ENCODE peak calls at places on chromosomes 3 and 15, in eight cellular contexts. X, C, Y, Z, L, S, G and A are unnamed samples.

GRCh38 chr3:184780981-184781515 is 30.9 kb upstream of the VPS8 start:
- DNase-seq in X (no peak), C (no peak), Y (no peak), Z (no peak), L (peak), S (no peak), G (no peak), A (no peak)

GRCh38 chr15:82680200-82681102 is 29.2 kb downstream of the AP3B2 start:
- DNase-seq in X (no peak), C (no peak), Y (no peak), Z (peak), L (peak), S (peak), G (peak), A (peak)

GRCh38 chr3:32841875-32842505 is 24.2 kb downstream of the TRIM71 start:
- DNase-seq in X (no peak), C (no peak), Y (no peak), Z (no peak), L (no peak), S (no peak), G (no peak), A (no peak)

GRCh38 chr15:101807345-101807945 is 4.1 kb downstream of the OR4F6 start:
- DNase-seq in X (no peak), C (no peak), Y (no peak), Z (no peak), L (no peak), S (no peak), G (no peak), A (no peak)

GRCh38 chr3:80142714-80143113 is 374.9 kb upstream of the ROBO1 start:
- DNase-seq in X (no peak), C (no peak), Y (no peak), Z (no peak), L (no peak), S (no peak), G (no peak), A (no peak)

GRCh38 chr3:15439476-15439875 is 12.1 kb downstream of the EAF1 start:
- DNase-seq in X (no peak), C (no peak), Y (no peak), Z (no peak), L (no peak), S (no peak), G (no peak), A (no peak)

GRCh38 chr3:136659253-136659652 is 92.9 kb downstream of the STAG1 start:
- DNase-seq in X (no peak), C (no peak), Y (no peak), Z (peak), L (no peak), S (peak), G (no peak), A (no peak)

GRCh38 chr3:136862611-136862951 is 573 bp downstream of the NCK1 start:
- DNase-seq in X (peak), C (peak), Y (peak), Z (peak), L (no peak), S (peak), G (peak), A (peak)

GRCh38 chr3:8730641-8731040 is 3.0 kb upstream of the CAV3 start:
- DNase-seq in X (no peak), C (no peak), Y (no peak), Z (no peak), L (no peak), S (no peak), G (no peak), A (no peak)

GRCh38 chr3:191775451-191776233 is 314.7 kb downstream of the PYDC2 start:
- DNase-seq in X (no peak), C (no peak), Y (peak), Z (no peak), L (no peak), S (no peak), G (no peak), A (no peak)

GRCh38 chr3:102074951-102075350 is 225.6 kb downstream of the NFKBIZ start:
- DNase-seq in X (no peak), C (no peak), Y (no peak), Z (no peak), L (no peak), S (no peak), G (no peak), A (no peak)

GRCh38 chr15:96334705-96335428 is 4.4 kb downstream of the NR2F2 start:
- DNase-seq in X (no peak), C (no peak), Y (no peak), Z (no peak), L (no peak), S (peak), G (no peak), A (no peak)

GRCh38 chr3:39147711-39148115 is 5.7 kb downstream of the CSRNP1 start:
- DNase-seq in X (no peak), C (peak), Y (no peak), Z (no peak), L (peak), S (peak), G (no peak), A (no peak)

GRCh38 chr15:99158626-99159412 is 53.9 kb downstream of the SYNM start:
- DNase-seq in X (no peak), C (no peak), Y (no peak), Z (no peak), L (no peak), S (no peak), G (no peak), A (no peak)

GRCh38 chr3:123799544-123800351 is 84.4 kb downstream of the MYLK start:
- DNase-seq in X (no peak), C (no peak), Y (no peak), Z (no peak), L (no peak), S (no peak), G (no peak), A (no peak)

GRCh38 chr15:81363261-81363660 is 10.8 kb downstream of the TMC3 start:
- DNase-seq in X (no peak), C (no peak), Y (no peak), Z (no peak), L (no peak), S (no peak), G (no peak), A (no peak)

GRCh38 chr15:40846846-40847224 is 3.0 kb downstream of the SPINT1 start:
- DNase-seq in X (no peak), C (no peak), Y (no peak), Z (no peak), L (peak), S (no peak), G (peak), A (no peak)

GRCh38 chr3:52827441-52827840 is 3.0 kb downstream of the ITIH4 start:
- DNase-seq in X (no peak), C (no peak), Y (no peak), Z (no peak), L (no peak), S (no peak), G (no peak), A (no peak)

GRCh38 chr3:185552358-185552877 is at the start of gene LIPH:
- DNase-seq in X (no peak), C (no peak), Y (peak), Z (no peak), L (no peak), S (no peak), G (peak), A (peak)

GRCh38 chr3:47847256-47847655 is 44.3 kb downstream of the DHX30 start:
- DNase-seq in X (no peak), C (no peak), Y (no peak), Z (no peak), L (no peak), S (no peak), G (no peak), A (no peak)

GRCh38 chr3:129994883-129995559 is 20.5 kb downstream of the TRH start:
- DNase-seq in X (no peak), C (no peak), Y (no peak), Z (no peak), L (no peak), S (no peak), G (no peak), A (no peak)

GRCh38 chr15:80890341-80890972 is 99.2 kb downstream of the MESD start:
- DNase-seq in X (no peak), C (no peak), Y (no peak), Z (no peak), L (no peak), S (no peak), G (no peak), A (no peak)

GRCh38 chr15:68434021-68434420 is 2.1 kb upstream of the ITGA11 start:
- DNase-seq in X (no peak), C (no peak), Y (no peak), Z (no peak), L (no peak), S (peak), G (no peak), A (peak)

GRCh38 chr15:77886805-77887448 is 190.6 kb downstream of the TBC1D2B start:
- DNase-seq in X (no peak), C (no peak), Y (no peak), Z (no peak), L (no peak), S (no peak), G (no peak), A (no peak)

GRCh38 chr3:142022381-142022780 is 127.0 kb downstream of the TFDP2 start:
- DNase-seq in X (no peak), C (no peak), Y (no peak), Z (no peak), L (no peak), S (no peak), G (no peak), A (no peak)

GRCh38 chr3:158718490-158719170 is 13.6 kb downstream of the RARRES1 start:
- DNase-seq in X (no peak), C (no peak), Y (peak), Z (no peak), L (no peak), S (no peak), G (no peak), A (no peak)

DNA sequence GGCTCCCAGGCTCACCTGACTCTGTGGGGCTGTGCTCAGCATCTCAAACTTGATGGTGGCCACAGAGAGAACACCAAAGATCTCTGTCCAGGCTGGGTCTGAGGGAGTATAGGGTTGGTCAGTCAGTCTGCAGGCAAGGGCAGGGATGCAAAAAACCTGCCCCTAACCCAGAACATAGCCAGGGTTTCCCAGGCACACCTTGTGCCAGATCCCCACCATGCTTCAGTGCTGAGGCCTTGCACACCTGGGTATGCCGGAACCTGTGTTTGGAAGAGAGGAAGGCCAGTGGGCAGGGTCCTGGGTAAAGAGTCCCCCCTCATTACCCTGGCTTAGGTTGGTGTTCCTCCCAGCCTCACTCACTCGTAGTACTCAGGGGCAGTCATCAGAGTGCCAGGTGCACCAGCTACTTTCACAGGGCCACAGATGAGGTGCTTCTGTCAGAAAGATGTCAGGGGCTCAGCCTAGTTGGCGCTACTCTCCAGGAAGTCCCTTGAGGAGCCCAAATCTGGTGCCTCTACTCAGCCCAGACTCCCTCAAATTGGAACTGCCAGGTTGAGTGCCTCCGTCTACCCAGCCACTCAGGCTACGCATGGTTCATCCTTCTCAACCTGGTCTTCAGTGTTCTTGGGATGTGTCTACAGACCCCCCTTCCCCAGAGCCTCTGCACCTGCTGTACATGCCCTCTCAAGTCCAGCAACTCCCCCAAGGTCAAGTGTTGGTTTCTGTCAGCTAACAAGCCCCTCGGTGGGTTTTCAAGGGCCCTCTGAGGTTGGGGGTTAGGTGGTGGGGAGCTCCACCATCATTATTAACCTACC is 1.8 kb downstream of the DALRD3 start:
- DNase-seq in X (no peak), C (no peak), Y (no peak), Z (no peak), L (no peak), S (no peak), G (no peak), A (no peak)
- TF ChIP-seq POLR2A in X (no peak), C (no peak), Y (no peak), Z (no peak), L (no peak), S (no peak), G (no peak), A (no peak)

GRCh38 chr3:97883736-97884135 is 61.9 kb downstream of the CRYBG3 start:
- DNase-seq in X (no peak), C (no peak), Y (no peak), Z (no peak), L (no peak), S (no peak), G (no peak), A (no peak)

GRCh38 chr3:97889814-97890213 is 68.0 kb downstream of the CRYBG3 start:
- DNase-seq in X (no peak), C (no peak), Y (no peak), Z (no peak), L (no peak), S (no peak), G (no peak), A (no peak)

GRCh38 chr3:97884724-97885123 is 62.9 kb downstream of the CRYBG3 start:
- DNase-seq in X (no peak), C (no peak), Y (no peak), Z (no peak), L (no peak), S (no peak), G (no peak), A (no peak)

GRCh38 chr3:97882975-97883598 is 61.3 kb downstream of the CRYBG3 start:
- DNase-seq in X (no peak), C (no peak), Y (no peak), Z (no peak), L (no peak), S (no peak), G (peak), A (peak)

DNA sequence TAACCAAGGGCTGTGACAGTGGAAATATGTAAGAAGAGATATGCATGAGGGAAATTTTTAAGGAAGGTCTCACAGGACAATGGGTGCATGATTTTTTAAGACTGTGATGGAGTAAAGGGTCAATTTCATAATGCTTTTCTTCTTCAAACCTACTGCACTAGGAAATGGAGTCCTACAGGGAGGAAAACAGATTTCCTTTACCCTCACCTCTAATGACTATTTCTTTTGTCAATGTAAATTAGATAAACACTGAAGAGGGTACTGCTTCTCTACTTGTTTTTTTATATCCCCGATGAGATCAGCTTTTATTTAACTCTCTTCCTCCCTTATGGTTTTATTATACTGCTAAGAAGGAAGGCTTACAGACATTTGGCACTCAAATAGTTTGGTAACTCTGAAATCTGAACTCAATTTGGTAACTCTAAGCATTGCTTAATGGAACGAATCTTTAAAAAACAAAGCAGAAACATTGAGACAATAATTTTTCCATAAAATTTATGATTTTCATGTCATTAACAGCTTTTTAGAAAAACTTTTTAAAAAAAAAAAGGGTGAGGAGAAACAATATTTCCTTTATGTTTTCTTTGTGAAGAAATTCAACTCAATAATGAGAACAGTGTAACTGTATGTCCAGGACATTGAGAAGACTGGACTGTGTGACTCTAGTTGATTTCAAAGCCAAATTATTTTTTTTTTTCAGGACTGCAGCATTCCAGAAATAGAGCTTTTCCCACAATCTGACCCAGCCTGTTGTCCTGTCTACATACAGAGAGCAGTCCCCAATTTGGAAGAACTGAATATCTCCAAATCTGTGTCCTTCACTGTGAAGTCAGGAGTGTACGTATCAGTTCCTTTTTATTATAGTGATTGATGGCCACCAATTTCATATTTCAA is 64.4 kb downstream of the CRYBG3 start:
- DNase-seq in X (no peak), C (no peak), Y (no peak), Z (no peak), L (no peak), S (no peak), G (no peak), A (no peak)
- TF ChIP-seq POLR2A in X (no peak), C (no peak), Y (no peak), Z (no peak), L (no peak), S (no peak), G (no peak), A (no peak)

DNA sequence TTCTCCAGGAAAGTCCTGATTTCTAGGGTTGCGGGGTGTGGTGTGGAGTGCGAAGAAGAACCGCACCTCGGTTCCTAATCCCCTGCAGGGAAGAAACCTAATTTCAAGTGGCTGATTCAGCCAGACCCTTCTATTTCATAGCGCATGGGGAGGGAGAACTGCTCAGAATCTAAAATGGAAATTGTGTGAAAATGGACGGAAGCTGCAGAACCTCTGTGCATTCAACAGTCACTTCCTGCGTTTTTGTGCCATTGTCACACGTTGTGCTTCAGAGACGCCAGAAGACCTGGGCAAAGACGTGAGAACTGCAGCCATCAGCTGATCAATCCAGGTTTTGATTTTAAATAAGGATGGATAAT is 1.2 kb downstream of the SIDT1 start:
- DNase-seq in X (no peak), C (no peak), Y (no peak), Z (no peak), L (no peak), S (no peak), G (no peak), A (no peak)
- TF ChIP-seq POLR2A in X (no peak), C (no peak), Y (no peak), Z (no peak), L (no peak), S (no peak), G (no peak), A (no peak)

DNA sequence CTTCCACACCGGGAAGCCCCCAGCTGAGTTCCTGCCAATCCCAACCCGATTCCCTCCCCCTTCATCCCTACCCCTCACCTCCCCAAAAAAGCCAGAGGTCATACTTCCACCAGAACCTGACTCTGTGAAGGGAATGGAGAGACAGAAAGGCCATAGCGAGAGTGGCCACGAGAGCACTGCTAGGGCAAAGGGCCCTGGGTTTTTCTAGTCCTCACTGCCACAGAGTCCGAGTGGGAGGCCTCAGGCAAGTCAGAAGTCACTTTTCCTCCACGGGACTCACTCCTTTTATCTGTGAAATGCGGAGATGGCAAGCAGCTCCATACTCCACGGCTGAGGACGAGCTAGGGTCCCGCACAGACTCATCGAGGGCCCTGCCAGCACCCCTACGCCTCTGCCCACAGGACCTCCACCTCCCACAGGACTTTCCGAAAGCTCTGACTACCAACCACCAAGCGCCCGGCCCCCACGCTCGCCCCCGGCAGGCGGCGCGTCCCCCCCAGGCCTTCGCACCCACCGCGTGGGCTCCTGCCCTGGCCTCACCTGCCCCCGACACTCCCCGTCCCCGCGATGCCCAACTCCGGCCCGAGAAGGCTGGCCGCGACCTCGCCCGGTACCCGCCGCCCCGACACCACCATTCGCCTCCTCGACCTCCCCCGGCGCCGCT is 794 bp downstream of the ATP13A3 start:
- DNase-seq in X (no peak), C (peak), Y (no peak), Z (peak), L (peak), S (peak), G (peak), A (peak)
- TF ChIP-seq POLR2A in X (peak), C (no peak), Y (no peak), Z (no peak), L (no peak), S (no peak), G (no peak), A (no peak)

GRCh38 chr3:42022355-42022754 is 60.5 kb upstream of the ULK4 start:
- DNase-seq in X (no peak), C (no peak), Y (no peak), Z (no peak), L (no peak), S (no peak), G (no peak), A (no peak)

GRCh38 chr3:42023380-42023779 is 61.5 kb upstream of the ULK4 start:
- DNase-seq in X (no peak), C (no peak), Y (no peak), Z (no peak), L (no peak), S (no peak), G (no peak), A (no peak)

GRCh38 chr3:42028474-42028873 is 62.7 kb upstream of the TRAK1 start:
- DNase-seq in X (no peak), C (no peak), Y (no peak), Z (no peak), L (no peak), S (no peak), G (no peak), A (no peak)

GRCh38 chr3:42025388-42026138 is 63.7 kb upstream of the ULK4 start:
- DNase-seq in X (peak), C (peak), Y (peak), Z (peak), L (peak), S (peak), G (peak), A (peak)

DNA sequence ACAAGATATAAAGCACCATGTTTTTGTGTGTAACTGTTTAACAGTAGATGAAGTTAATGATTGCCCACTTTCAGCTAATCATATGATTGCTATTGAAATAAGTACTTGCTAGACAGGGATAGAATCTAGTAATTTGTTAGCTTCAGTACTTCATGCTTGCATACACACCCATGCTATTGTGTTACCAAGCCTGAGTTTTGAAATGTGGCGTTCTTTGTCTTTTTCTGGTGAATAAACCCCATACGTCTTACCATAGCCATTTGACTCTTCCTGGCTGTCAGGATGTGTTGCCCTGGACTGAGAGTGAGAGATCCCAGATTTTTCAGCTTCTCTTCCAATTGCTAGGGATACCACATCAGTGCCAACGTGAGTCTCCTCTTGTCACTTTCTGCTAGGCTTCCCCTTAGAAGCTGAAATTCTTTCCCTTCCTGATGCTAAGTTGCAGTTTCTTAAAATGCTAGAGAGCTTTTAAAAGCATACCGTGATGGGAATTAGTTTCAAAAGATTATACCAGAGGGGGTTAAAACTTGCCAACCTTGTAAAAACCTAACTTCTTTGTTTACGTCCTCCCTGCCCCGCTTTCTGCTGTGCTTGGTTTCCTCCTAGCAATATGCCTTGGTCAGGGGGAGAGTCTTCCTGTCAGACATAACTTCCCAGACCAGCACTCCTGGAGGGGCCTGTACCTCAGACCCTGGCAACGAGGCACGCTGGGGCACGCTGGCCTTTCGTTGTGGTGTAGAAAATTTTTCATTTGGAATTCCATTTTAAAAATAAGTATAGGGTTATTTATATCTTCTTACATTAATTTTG is 62.9 kb upstream of the ULK4 start:
- DNase-seq in X (no peak), C (no peak), Y (no peak), Z (no peak), L (no peak), S (no peak), G (no peak), A (no peak)
- TF ChIP-seq POLR2A in X (no peak), C (no peak), Y (no peak), Z (no peak), L (no peak), S (no peak), G (no peak), A (no peak)